ENCODE peak calls at places on chromosomes 7 and 10, in seven cellular contexts. U is right atrium auricular region; O is fibroblast of villous mesenchyme; M is CD8-positive, alpha-beta T cell; C is choroid plexus epithelial cell; F is dorsolateral prefrontal cortex; T is AG04449. R is an unnamed sample.

GRCh38 chr7:140317597-140317996 is 80.7 kb downstream of the SLC37A3 start:
- DNase-seq in C (no peak), O (no peak), F (no peak), M (no peak), U (no peak), T (no peak), R (no peak)

GRCh38 chr7:48637382-48637781 is 287.0 kb upstream of the CDC14C start:
- DNase-seq in C (no peak), T (no peak), F (no peak), M (no peak), U (no peak), O (no peak), R (no peak)

GRCh38 chr7:110975476-110975875 is 115.5 kb upstream of the LRRN3 start:
- DNase-seq in F (no peak), M (no peak), T (no peak), C (no peak), O (no peak), U (no peak), R (no peak)

GRCh38 chr10:44422631-44423030 is 37.7 kb upstream of the CXCL12 start:
- DNase-seq in O (no peak), C (no peak), U (peak; percentile 50), M (no peak), F (no peak), T (no peak), R (no peak)

GRCh38 chr7:156875766-156876165 is 17.2 kb downstream of the LMBR1 start:
- DNase-seq in F (no peak), O (no peak), U (no peak), M (no peak), C (no peak), T (no peak), R (no peak)

GRCh38 chr10:24691113-24691512 is 32.6 kb downstream of the ARHGAP21 start:
- DNase-seq in T (no peak), F (no peak), U (no peak), C (peak; percentile 53), O (peak; percentile 81), M (no peak), R (peak; percentile 71)

GRCh38 chr10:97543025-97543546 is 29.5 kb upstream of the ANKRD2 start:
- DNase-seq in C (peak; percentile 96), O (peak; percentile 92), F (peak; percentile 97), U (peak; percentile 94), M (no peak), T (peak; percentile 83), R (peak; percentile 92)

GRCh38 chr7:157409753-157410727 is 73.2 kb downstream of the DNAJB6 start:
- DNase-seq in F (no peak), C (no peak), U (no peak), O (no peak), M (no peak), T (no peak), R (no peak)

GRCh38 chr10:60943372-60944158 is 420 bp downstream of the RHOBTB1 start:
- DNase-seq in M (no peak), U (peak; percentile 75), O (peak; percentile 63), F (peak; percentile 74), T (no peak), C (peak; percentile 62), R (peak; percentile 39)

GRCh38 chr10:18984531-18984930 is 64.1 kb upstream of the MALRD1 start:
- DNase-seq in T (no peak), F (no peak), U (no peak), M (no peak), C (peak; percentile 72), O (no peak), R (peak; percentile 14)

GRCh38 chr7:100122067-100122466 is 2.6 kb downstream of the CNPY4 start:
- DNase-seq in F (no peak), M (no peak), O (no peak), U (no peak), T (no peak), C (no peak), R (no peak)

GRCh38 chr7:142319970-142320369 is 62.1 kb upstream of the PRSS58 start:
- DNase-seq in F (no peak), T (no peak), U (no peak), O (no peak), C (peak; percentile 19), M (no peak), R (no peak)

GRCh38 chr7:74272305-74273038 is 16.7 kb upstream of the CLIP2 start:
- DNase-seq in F (no peak), U (peak; percentile 74), T (peak; percentile 77), O (peak; percentile 99), C (peak; percentile 93), M (no peak), R (peak; percentile 92)

GRCh38 chr7:44058759-44059218 is 6.6 kb downstream of the PGAM2 start:
- DNase-seq in T (no peak), O (no peak), U (no peak), F (peak; percentile 21), M (no peak), C (no peak), R (no peak)

GRCh38 chr10:94402204-94403033 is at the start of gene TBC1D12:
- DNase-seq in T (peak; percentile 75), U (peak; percentile 97), C (peak; percentile 98), F (peak; percentile 97), M (no peak), O (peak; percentile 98), R (peak; percentile 97)

GRCh38 chr7:131330299-131330698 is 2.6 kb downstream of the MKLN1 start:
- DNase-seq in F (no peak), M (no peak), O (no peak), U (no peak), C (no peak), T (no peak), R (no peak)

GRCh38 chr10:77943086-77943901 is 16.7 kb upstream of the DLG5 start:
- DNase-seq in C (peak; percentile 87), U (no peak), O (peak; percentile 81), F (no peak), T (peak; percentile 51), M (no peak), R (peak; percentile 62)

GRCh38 chr7:94154858-94155257 is 150.7 kb upstream of the BET1 start:
- DNase-seq in M (no peak), O (no peak), F (no peak), C (peak; percentile 21), U (no peak), T (no peak), R (no peak)

GRCh38 chr7:86914468-86915054 is 144.9 kb downstream of the ELAPOR2 start:
- DNase-seq in C (peak; percentile 33), M (no peak), U (no peak), O (peak; percentile 5), F (no peak), T (no peak), R (peak; percentile 49)

GRCh38 chr7:228610-229009 is 36.2 kb downstream of the FAM20C start:
- DNase-seq in U (no peak), O (no peak), M (no peak), C (no peak), T (no peak), F (no peak), R (no peak)

GRCh38 chr7:227940-228339 is 35.6 kb downstream of the FAM20C start:
- DNase-seq in C (no peak), M (no peak), T (no peak), U (no peak), F (no peak), O (no peak), R (no peak)

GRCh38 chr7:231030-231857 is 38.9 kb downstream of the FAM20C start:
- DNase-seq in U (no peak), T (no peak), F (no peak), C (no peak), M (no peak), O (no peak), R (no peak)

GRCh38 chr7:230274-230673 is 37.9 kb downstream of the FAM20C start:
- DNase-seq in C (no peak), T (no peak), F (no peak), U (no peak), M (no peak), O (no peak), R (no peak)

GRCh38 chr7:229184-229964 is 37.0 kb downstream of the FAM20C start:
- DNase-seq in M (no peak), C (peak; percentile 77), F (peak; percentile 93), T (peak; percentile 33), O (peak; percentile 87), U (peak; percentile 93), R (peak; percentile 98)
- H3K4me3 ChIP-seq in M (no peak overlapping the region), C (no peak overlapping the region), F (no peak overlapping the region), T (no peak overlapping the region), O (no peak overlapping the region), U (no peak overlapping the region), R (no peak overlapping the region)

DNA sequence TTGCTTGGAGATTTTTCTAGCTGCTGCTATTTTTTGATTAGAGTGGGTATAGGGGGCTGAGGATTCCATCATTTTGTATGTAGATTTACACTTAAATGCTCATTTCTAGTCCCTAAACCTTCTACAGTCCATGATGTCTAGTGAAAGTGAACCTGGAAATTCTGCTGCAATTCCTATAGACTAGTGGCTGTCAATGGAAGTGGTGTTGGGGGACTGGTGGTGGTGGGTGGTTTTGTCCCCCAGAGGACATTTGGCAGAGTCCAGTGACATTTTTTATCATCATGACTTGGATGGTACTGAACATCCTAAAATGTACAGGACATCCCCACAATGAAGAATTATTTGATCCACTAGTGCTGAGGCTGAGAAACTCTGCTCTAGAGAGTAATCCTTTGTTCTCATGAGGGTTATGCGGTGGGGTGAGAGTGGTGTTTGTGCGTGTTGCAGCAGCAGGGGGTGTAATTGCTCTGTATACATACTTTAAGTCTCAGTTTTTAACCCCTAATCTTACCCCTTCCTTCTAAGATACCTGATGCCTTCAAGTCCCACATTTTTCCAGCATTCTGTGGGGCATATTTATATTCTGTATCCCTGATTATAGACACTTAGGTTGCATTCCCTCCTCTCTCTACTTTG is 35.0 kb downstream of the KIF11 start:
- DNase-seq in T (no peak), M (no peak), C (peak; percentile 64), F (no peak), U (no peak), O (no peak), R (peak; percentile 9)
- TF ChIP-seq CTCF in T (no peak), M (no peak), C (peak; percentile 25), F (no peak), U (no peak), O (no peak), R (peak; percentile 1)

GRCh38 chr10:104641150-104642000 is at the start of gene SORCS3:
- DNase-seq in C (no peak), O (no peak), F (no peak), T (no peak), M (no peak), U (peak; percentile 9), R (no peak)
- H3K4me3 ChIP-seq in C (no peak within 1 kb of the TSS), O (no peak within 1 kb of the TSS), F (peak within 1 kb of the TSS; percentile 53), T (no peak within 1 kb of the TSS), M (no peak within 1 kb of the TSS), U (peak within 1 kb of the TSS; percentile 33), R (peak within 1 kb of the TSS; percentile 37)

GRCh38 chr10:69356187-69356586 is 60.5 kb downstream of the TACR2 start:
- DNase-seq in T (no peak), F (no peak), O (no peak), U (no peak), M (no peak), C (no peak), R (no peak)

GRCh38 chr10:69360485-69361302 is 56.0 kb downstream of the TACR2 start:
- DNase-seq in U (peak; percentile 89), C (peak; percentile 93), O (peak; percentile 95), T (peak; percentile 44), F (peak; percentile 74), M (no peak), R (peak; percentile 93)

GRCh38 chr10:69359089-69360025 is 57.4 kb downstream of the TACR2 start:
- DNase-seq in O (peak; percentile 89), M (peak; percentile 31), C (peak; percentile 67), U (no peak), T (no peak), F (no peak), R (no peak)

GRCh38 chr10:69361303-69361614 is 55.5 kb downstream of the TACR2 start:
- DNase-seq in T (no peak), C (no peak), U (no peak), O (no peak), F (no peak), M (no peak), R (no peak)

GRCh38 chr10:69358148-69358795 is 58.4 kb downstream of the TACR2 start:
- DNase-seq in U (no peak), O (no peak), M (no peak), F (no peak), C (no peak), T (no peak), R (no peak)
- TF ChIP-seq CTCF in U (no peak), O (no peak), M (no peak), F (no peak), C (no peak), T (no peak), R (no peak)